ENCODE peak calls at places on chromosomes 13 and 19, in ten cellular contexts. Y is neural progenitor cell, F is endothelial cell of umbilical vein, K is PC-3, A is IMR-90, T is GM23248, H is fibroblast of lung, Q is OCI-LY7, O is H9, Z is neuronal stem cell. D is an unnamed sample. For H3K4me1, the result is how much of the 10 kb centered on the place peaks cover.

GRCh38 chr19:18975011-18975410 is 34.0 kb upstream of the HOMER3 start:
- DNase-seq in Y (no peak), F (no peak), K (peak), A (peak), T (peak), H (no peak), Q (no peak), O (no peak), Z (no peak), D (peak)

GRCh38 chr13:20561731-20562130 is 5.2 kb upstream of the IFT88 start:
- DNase-seq in Y (no peak), F (no peak), K (no peak), A (no peak), T (no peak), H (no peak), Q (no peak), O (no peak), Z (no peak), D (no peak)

GRCh38 chr13:77475345-77476084 is 60.0 kb upstream of the SCEL start:
- DNase-seq in Y (no peak), F (no peak), K (no peak), A (no peak), T (no peak), H (no peak), Q (no peak), O (no peak), Z (no peak), D (no peak)

GRCh38 chr19:32367063-32367462 is 21.7 kb downstream of the ZNF507 start:
- DNase-seq in Y (no peak), F (no peak), K (no peak), A (no peak), T (no peak), H (no peak), Q (no peak), O (no peak), Z (no peak), D (no peak)

GRCh38 chr19:51493776-51494175 is 7.8 kb downstream of the SIGLEC12 start:
- DNase-seq in Y (no peak), F (no peak), K (no peak), A (no peak), T (no peak), H (no peak), Q (no peak), O (no peak), Z (no peak), D (no peak)

GRCh38 chr13:36681894-36682624 is 8.2 kb downstream of the SERTM1 start:
- DNase-seq in Y (no peak), F (no peak), K (no peak), A (no peak), T (no peak), H (no peak), Q (no peak), O (no peak), Z (no peak), D (no peak)

GRCh38 chr19:1847684-1848398 is 442 bp downstream of the REXO1 start:
- DNase-seq in Y (peak), F (peak), K (peak), A (peak), T (peak), H (peak), Q (peak), O (no peak), Z (no peak), D (peak)

GRCh38 chr19:42433503-42434260 is 6.5 kb upstream of the LIPE start:
- DNase-seq in Y (peak), F (peak), K (peak), A (peak), T (peak), H (peak), Q (peak), O (peak), Z (peak), D (peak)

GRCh38 chr19:42295342-42295741 is 6.6 kb upstream of the PRR19 start:
- DNase-seq in Y (no peak), F (no peak), K (no peak), A (no peak), T (no peak), H (no peak), Q (no peak), O (no peak), Z (no peak), D (no peak)

GRCh38 chr13:39036212-39036611 is 1.7 kb downstream of the PROSER1 start:
- DNase-seq in Y (no peak), F (no peak), K (peak), A (peak), T (peak), H (peak), Q (peak), O (no peak), Z (no peak), D (peak)

GRCh38 chr19:2627319-2627829 is 75.1 kb downstream of the GNG7 start:
- DNase-seq in Y (no peak), F (peak), K (peak), A (peak), T (peak), H (peak), Q (peak), O (no peak), Z (no peak), D (peak)

GRCh38 chr13:27081893-27082292 is 89.7 kb downstream of the USP12 start:
- DNase-seq in Y (no peak), F (no peak), K (no peak), A (no peak), T (no peak), H (no peak), Q (no peak), O (no peak), Z (no peak), D (no peak)

GRCh38 chr13:23506071-23506820 is 64.0 kb upstream of the TNFRSF19 start:
- DNase-seq in Y (no peak), F (no peak), K (no peak), A (peak), T (peak), H (peak), Q (no peak), O (no peak), Z (no peak), D (no peak)

GRCh38 chr19:18961767-18962423 is 20.9 kb upstream of the HOMER3 start:
- DNase-seq in Y (peak), F (no peak), K (peak), A (no peak), T (no peak), H (no peak), Q (peak), O (peak), Z (peak), D (no peak)

GRCh38 chr13:97068146-97068545 is 73.9 kb upstream of the OXGR1 start:
- DNase-seq in Y (no peak), F (peak), K (no peak), A (peak), T (no peak), H (peak), Q (no peak), O (no peak), Z (no peak), D (no peak)

GRCh38 chr19:16949496-16950023 is 60.8 kb downstream of the F2RL3 start:
- DNase-seq in Y (no peak), F (no peak), K (no peak), A (no peak), T (no peak), H (no peak), Q (no peak), O (no peak), Z (no peak), D (no peak)

GRCh38 chr13:30196025-30196424 is 111.3 kb downstream of the KATNAL1 start:
- DNase-seq in Y (peak), F (peak), K (peak), A (peak), T (no peak), H (peak), Q (no peak), O (peak), Z (peak), D (no peak)

GRCh38 chr19:31955884-31956283 is 389.5 kb upstream of the ZNF507 start:
- DNase-seq in Y (no peak), F (no peak), K (no peak), A (no peak), T (no peak), H (no peak), Q (no peak), O (no peak), Z (no peak), D (no peak)

GRCh38 chr19:1893791-1894190 is 8.5 kb upstream of the ABHD17A start:
- DNase-seq in Y (peak), F (no peak), K (no peak), A (no peak), T (no peak), H (no peak), Q (no peak), O (peak), Z (no peak), D (no peak)

GRCh38 chr13:98549006-98549727 is 27.7 kb downstream of the STK24 start:
- DNase-seq in Y (no peak), F (no peak), K (peak), A (peak), T (peak), H (peak), Q (no peak), O (no peak), Z (no peak), D (peak)

GRCh38 chr19:54266133-54266532 is 9.1 kb upstream of the LILRB5 start:
- DNase-seq in Y (peak), F (peak), K (peak), A (peak), T (peak), H (peak), Q (peak), O (peak), Z (peak), D (peak)

GRCh38 chr13:72208112-72208645 is 341.2 kb upstream of the DACH1 start:
- DNase-seq in Y (no peak), F (no peak), K (peak), A (no peak), T (no peak), H (no peak), Q (no peak), O (no peak), Z (no peak), D (peak)

GRCh38 chr19:53424968-53425597 is 6.7 kb upstream of the ZNF761 start:
- DNase-seq in Y (peak), F (peak), K (peak), A (peak), T (peak), H (peak), Q (peak), O (peak), Z (peak), D (peak)

GRCh38 chr13:21670883-21671792 is at the start of gene FGF9:
- DNase-seq in Y (peak), F (peak), K (peak), A (peak), T (peak), H (peak), Q (peak), O (peak), Z (peak), D (peak)

GRCh38 chr19:1170938-1171754 is 2.9 kb downstream of the SBNO2 start:
- DNase-seq in Y (peak), F (no peak), K (peak), A (no peak), T (peak), H (peak), Q (no peak), O (no peak), Z (no peak), D (peak)

GRCh38 chr13:33940898-33941297 is 122.9 kb downstream of the RFC3 start:
- DNase-seq in Y (peak), F (peak), K (no peak), A (peak), T (no peak), H (no peak), Q (no peak), O (peak), Z (peak), D (peak)

GRCh38 chr13:74919914-74920313 is 562.1 kb downstream of the TBC1D4 start:
- DNase-seq in Y (no peak), F (no peak), K (no peak), A (no peak), T (no peak), H (no peak), Q (no peak), O (no peak), Z (no peak), D (no peak)

GRCh38 chr19:51751655-51752054 is at the start of gene FPR1:
- DNase-seq in Y (no peak), F (no peak), K (peak), A (no peak), T (no peak), H (no peak), Q (peak), O (no peak), Z (no peak), D (peak)

GRCh38 chr19:48511800-48512503 is at the start of gene LMTK3:
- DNase-seq in Y (peak), F (no peak), K (peak), A (peak), T (peak), H (peak), Q (peak), O (peak), Z (no peak), D (no peak)

GRCh38 chr13:113364371-113364932 is 522 bp upstream of the GRTP1 start:
- DNase-seq in Y (no peak), F (no peak), K (no peak), A (no peak), T (peak), H (peak), Q (no peak), O (no peak), Z (peak), D (no peak)

DNA sequence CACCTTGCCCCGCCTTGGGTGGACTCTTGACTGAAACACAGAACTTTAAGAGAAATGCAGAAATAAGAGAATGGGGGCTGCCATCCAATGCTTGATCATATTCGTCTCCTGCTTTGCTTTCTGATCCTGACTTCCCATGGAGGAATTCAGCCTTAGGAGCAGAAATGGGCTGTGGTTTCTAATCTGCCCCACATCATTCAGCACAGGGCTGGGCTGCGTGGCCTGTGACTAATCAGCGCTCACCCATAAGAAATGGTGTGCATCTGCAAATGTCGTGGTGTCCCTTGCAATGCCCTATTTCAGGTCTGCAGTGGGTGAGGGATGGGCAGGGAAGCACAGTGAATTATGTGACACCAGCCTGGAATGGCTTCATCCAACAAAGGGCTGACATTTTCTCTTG is 60.7 kb upstream of the URI1 start:
- DNase-seq in Y (no peak), F (no peak), K (peak), A (peak), T (peak), H (no peak), Q (no peak), O (no peak), Z (no peak), D (peak)
- H3K4me1 ChIP-seq in Y (under half), F (under half), K (under half), A (under half), T (under half), H (under half), Q (under half), O (under half), Z (under half), D (under half)

GRCh38 chr13:83223546-83223945 is 658.7 kb downstream of the SLITRK1 start:
- DNase-seq in Y (no peak), F (no peak), K (no peak), A (no peak), T (no peak), H (no peak), Q (no peak), O (no peak), Z (no peak), D (no peak)
- H2AFZ ChIP-seq in Y (no peak), F (no peak), K (no peak), A (no peak), T (no peak), H (no peak), Q (no peak), O (no peak), Z (peak), D (no peak)

GRCh38 chr19:56973713-56974553 is 133.4 kb upstream of the PEG3 start:
- DNase-seq in Y (no peak), F (no peak), K (no peak), A (no peak), T (no peak), H (no peak), Q (no peak), O (no peak), Z (peak), D (no peak)
- H3K4me1 ChIP-seq in Y (under half), F (under half), K (under half), A (under half), T (under half), H (under half), Q (under half), O (under half), Z (under half), D (under half)

DNA sequence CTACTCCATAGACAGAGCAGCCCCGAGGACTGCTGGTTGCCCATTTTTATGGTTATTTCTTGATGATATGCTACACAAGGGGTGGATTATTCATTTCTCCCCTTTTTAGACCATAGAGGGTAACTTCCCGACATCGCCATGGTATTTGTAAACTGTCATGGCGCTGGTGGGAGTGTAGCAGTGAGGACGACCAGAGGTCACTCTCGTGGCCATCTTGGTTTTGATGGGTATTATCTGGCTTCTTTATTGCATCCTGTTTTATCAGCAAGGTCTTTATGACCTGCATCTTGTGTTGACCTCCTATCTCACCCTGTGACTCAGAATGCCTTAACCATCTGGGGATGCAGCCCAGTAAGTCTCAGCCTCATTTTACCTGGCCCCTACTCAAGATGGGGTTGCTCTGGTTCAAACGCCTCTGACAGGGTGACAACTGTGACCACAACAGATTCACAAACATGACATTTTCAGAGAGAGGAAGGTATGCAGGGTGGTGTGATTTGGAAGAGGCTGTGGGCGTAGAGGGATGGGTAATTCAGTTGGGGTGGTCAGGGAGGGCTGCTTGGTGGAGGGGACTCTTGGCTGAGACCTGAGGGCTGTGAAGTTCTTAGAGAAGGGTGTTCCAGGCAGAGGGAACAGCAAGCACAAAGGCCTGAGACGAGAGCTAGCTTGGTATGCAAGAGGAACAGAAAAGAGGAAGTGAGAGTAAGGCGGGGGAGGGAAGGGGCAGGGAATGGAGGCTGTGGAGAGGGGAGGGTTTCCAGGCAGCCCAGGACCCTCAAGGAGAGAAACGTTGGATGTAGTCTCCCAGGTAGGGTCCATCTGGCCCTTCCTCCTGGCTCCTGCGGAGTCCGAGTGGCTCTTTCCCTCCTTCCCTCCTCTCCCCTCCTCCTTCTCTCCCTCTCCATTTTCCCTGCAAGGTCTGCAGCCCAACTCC is 23.5 kb downstream of the FAM187B start:
- DNase-seq in Y (no peak), F (no peak), K (no peak), A (no peak), T (no peak), H (no peak), Q (peak), O (peak), Z (no peak), D (no peak)
- H2AFZ ChIP-seq in Y (peak), F (no peak), K (no peak), A (no peak), T (no peak), H (no peak), Q (peak), O (no peak), Z (no peak), D (peak)

DNA sequence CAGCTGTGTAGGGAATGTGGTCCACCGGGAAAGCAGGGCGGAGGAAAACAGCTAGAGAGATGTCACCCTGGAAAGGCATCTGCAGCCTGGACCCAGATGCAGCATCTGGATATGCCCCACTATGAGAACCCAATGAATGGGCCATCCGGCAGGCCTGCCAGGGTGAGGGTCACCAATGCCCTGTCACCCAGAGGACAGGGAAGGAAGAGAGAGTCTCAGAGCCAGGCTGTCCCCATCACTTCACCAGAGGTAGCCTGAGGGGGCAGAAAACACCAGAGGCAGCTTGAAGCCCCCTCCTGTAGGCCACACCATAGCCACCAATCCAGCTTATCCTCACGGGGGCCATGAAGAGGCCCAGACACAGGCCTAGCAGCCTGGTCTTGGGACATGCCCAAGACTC is 118.8 kb downstream of the TUBA3C start:
- DNase-seq in Y (no peak), F (no peak), K (no peak), A (no peak), T (no peak), H (no peak), Q (no peak), O (no peak), Z (no peak), D (no peak)
- H3K4me1 ChIP-seq in Y (under half), F (under half), K (under half), A (under half), T (under half), H (under half), Q (under half), O (under half), Z (under half), D (under half)

GRCh38 chr19:56321254-56321980 is 6.8 kb upstream of the ZSCAN5A start:
- DNase-seq in Y (no peak), F (no peak), K (no peak), A (no peak), T (no peak), H (no peak), Q (no peak), O (no peak), Z (no peak), D (no peak)
- H2AFZ ChIP-seq in Y (no peak), F (no peak), K (no peak), A (no peak), T (no peak), H (no peak), Q (peak), O (no peak), Z (peak), D (no peak)

GRCh38 chr19:49596954-49597702 is 6.1 kb downstream of the PRR12 start:
- DNase-seq in Y (no peak), F (no peak), K (no peak), A (no peak), T (no peak), H (no peak), Q (no peak), O (no peak), Z (no peak), D (no peak)
- H3K4me1 ChIP-seq in Y (under half), F (under half), K (under half), A (under half), T (under half), H (under half), Q (under half), O (under half), Z (under half), D (under half)

GRCh38 chr19:6091771-6092291 is 18.5 kb downstream of the RFX2 start:
- DNase-seq in Y (no peak), F (no peak), K (no peak), A (peak), T (peak), H (peak), Q (no peak), O (no peak), Z (no peak), D (no peak)
- H2AFZ ChIP-seq in Y (no peak), F (peak), K (peak), A (peak), T (peak), H (peak), Q (no peak), O (no peak), Z (peak), D (peak)

D was measured in mammary epithelial cell.